ENCODE peak calls at places on chromosomes 13 and 19, in four cellular contexts. W is esophagus muscularis mucosa, C is T1000, H is K562. S is an unnamed sample.

GRCh38 chr19:18637644-18638630 is 1.1 kb downstream of the KLHL26 start:
- DNase-seq in W (no peak), C (no peak), H (peak; percentile 56), S (no peak)

GRCh38 chr19:44597131-44597491 is 16.3 kb upstream of the IGSF23 start:
- DNase-seq in H (no peak), C (no peak), W (no peak), S (no peak)

GRCh38 chr13:99316657-99317244 is 9.6 kb upstream of the GPR183 start:
- DNase-seq in C (no peak), W (no peak), H (no peak), S (no peak)

GRCh38 chr13:35712907-35713685 is 236.6 kb upstream of the MAB21L1 start:
- DNase-seq in W (no peak), H (no peak), C (no peak), S (no peak)

GRCh38 chr13:111652676-111653075 is 332.2 kb downstream of the TEX29 start:
- DNase-seq in C (no peak), H (no peak), W (no peak), S (no peak)

GRCh38 chr13:27920677-27921420 is 1.0 kb downstream of the PDX1 start:
- DNase-seq in H (no peak), C (no peak), W (no peak), S (no peak)

GRCh38 chr13:40632915-40633314 is 33.5 kb downstream of the FOXO1 start:
- DNase-seq in H (no peak), W (no peak), C (no peak), S (no peak)

GRCh38 chr19:33668968-33669367 is 47.2 kb downstream of the CHST8 start:
- DNase-seq in W (no peak), H (no peak), C (no peak), S (peak; percentile 34)

GRCh38 chr13:48377857-48378256 is 35.1 kb downstream of the LPAR6 start:
- DNase-seq in W (no peak), H (no peak), C (no peak), S (no peak)

GRCh38 chr13:99981115-99982020 is at the start of gene ZIC2:
- DNase-seq in H (peak; percentile 81), C (peak; percentile 49), W (no peak), S (peak; percentile 18)

GRCh38 chr13:49829715-49830114 is 37.2 kb upstream of the KPNA3 start:
- DNase-seq in H (no peak), W (no peak), C (no peak), S (no peak)

GRCh38 chr19:4523306-4524110 is 5.2 kb upstream of the PLIN4 start:
- DNase-seq in W (no peak), H (peak; percentile 80), C (no peak), S (no peak)

GRCh38 chr19:18833849-18834643 is 2.3 kb downstream of the UPF1 start:
- DNase-seq in W (no peak), H (no peak), C (no peak), S (no peak)

GRCh38 chr19:39684283-39684682 is 20.0 kb upstream of the LGALS14 start:
- DNase-seq in W (peak; percentile 34), C (no peak), H (no peak), S (no peak)

GRCh38 chr13:67100723-67101122 is 129.4 kb downstream of the PCDH9 start:
- DNase-seq in W (no peak), C (no peak), H (no peak), S (no peak)

GRCh38 chr13:60369242-60369641 is 27.8 kb upstream of the TDRD3 start:
- DNase-seq in C (no peak), W (no peak), H (no peak), S (no peak)

GRCh38 chr13:82176761-82177160 is 1705.5 kb downstream of the SLITRK1 start:
- DNase-seq in H (no peak), C (no peak), W (no peak), S (no peak)

GRCh38 chr13:104286566-104287290 is 1220.5 kb upstream of the SLC10A2 start:
- DNase-seq in H (no peak), W (no peak), C (no peak), S (no peak)

GRCh38 chr13:97435794-97436193 is 1.8 kb downstream of the RAP2A start:
- DNase-seq in C (no peak), H (no peak), W (no peak), S (no peak)

GRCh38 chr13:32535140-32535539 is 3.5 kb downstream of the N4BP2L2 start:
- DNase-seq in C (no peak), W (no peak), H (no peak), S (no peak)

GRCh38 chr13:107576430-107576829 is 638.9 kb downstream of the LIG4 start:
- DNase-seq in H (no peak), C (no peak), W (no peak), S (no peak)

GRCh38 chr13:68608147-68608546 is 1378.0 kb upstream of the PCDH9 start:
- DNase-seq in H (no peak), W (no peak), C (no peak), S (no peak)

GRCh38 chr19:39405930-39406655 is 554 bp upstream of the ZFP36 start:
- DNase-seq in H (no peak), C (no peak), W (no peak), S (no peak)

GRCh38 chr19:5904302-5905071 is at the start of gene VMAC:
- DNase-seq in H (peak; percentile 99), W (peak; percentile 100), C (peak; percentile 99), S (peak; percentile 100)

GRCh38 chr19:42057856-42058255 is 12.2 kb downstream of the GRIK5 start:
- DNase-seq in W (no peak), C (no peak), H (no peak), S (no peak)

GRCh38 chr19:49638360-49638759 is 1.6 kb downstream of the RRAS start:
- DNase-seq in H (no peak), C (no peak), W (no peak), S (no peak)

GRCh38 chr19:5637971-5638370 is 15.1 kb downstream of the SAFB start:
- DNase-seq in C (no peak), W (no peak), H (no peak), S (no peak)

GRCh38 chr13:51585234-51585672 is 991 bp downstream of the WDFY2 start:
- DNase-seq in C (no peak), W (no peak), H (no peak), S (no peak)

GRCh38 chr19:23070353-23070781 is 46.5 kb upstream of the ZNF730 start:
- DNase-seq in W (no peak), H (peak; percentile 31), C (no peak), S (no peak)

GRCh38 chr19:36203293-36203692 is 11.2 kb downstream of the ZNF565 start:
- DNase-seq in H (no peak), W (no peak), C (no peak), S (no peak)

GRCh38 chr19:6260912-6261636 is 18.7 kb downstream of the MLLT1 start:
- DNase-seq in W (no peak), H (peak; percentile 60), C (no peak), S (no peak)

GRCh38 chr19:56718231-56718630 is 46.7 kb upstream of the ZNF835 start:
- DNase-seq in C (no peak), W (no peak), H (no peak), S (no peak)

GRCh38 chr13:60583911-60584753 is 187.1 kb downstream of the TDRD3 start:
- DNase-seq in C (peak; percentile 29), H (peak; percentile 26), W (no peak), S (no peak)

GRCh38 chr13:78712866-78713265 is 53.9 kb upstream of the OBI1 start:
- DNase-seq in W (no peak), C (no peak), H (no peak), S (no peak)

GRCh38 chr13:48275507-48275906 is 28.0 kb upstream of the RB1 start:
- DNase-seq in H (no peak), C (no peak), W (no peak), S (no peak)

GRCh38 chr19:17902701-17903100 is 30.1 kb upstream of the CCDC124 start:
- DNase-seq in H (no peak), W (no peak), C (no peak), S (no peak)

GRCh38 chr19:3936506-3937442 is 3.9 kb downstream of the NMRK2 start:
- DNase-seq in C (no peak), H (no peak), W (no peak), S (no peak)

GRCh38 chr13:33697936-33698335 is 120.0 kb upstream of the RFC3 start:
- DNase-seq in W (peak; percentile 2), H (no peak), C (no peak), S (no peak)

GRCh38 chr19:32460476-32460875 is 54.9 kb downstream of the DPY19L3 start:
- DNase-seq in C (no peak), W (no peak), H (no peak), S (no peak)

S was measured in vagina.